ENCODE peak calls at places on chromosomes 3 and 15, in five cellular contexts. A is activated CD4-positive, alpha-beta T cell treated with anti-CD3 and anti-CD28 coated beads, Interleukin-2, amount 10 ng/mL, durations not matched to agents 7 days and 5 days; H is NCI-H1092; I is MV-4-11; X is Ammon's horn. D is an unnamed sample.

GRCh38 chr15:65927545-65927944 is 58.3 kb downstream of the RAB11A start:
- DNase-seq in A (no peak), H (no peak), I (no peak), X (no peak), D (no peak)

GRCh38 chr3:58333206-58334012 is 717 bp downstream of the PXK start:
- DNase-seq in A (peak; percentile 35), H (no peak), I (peak; percentile 10), X (peak; percentile 57), D (peak; percentile 45)

GRCh38 chr3:120402257-120402656 is 48.5 kb downstream of the FSTL1 start:
- DNase-seq in A (no peak), H (no peak), I (no peak), X (no peak), D (no peak)

GRCh38 chr15:83844742-83845141 is 190.8 kb downstream of the ADAMTSL3 start:
- DNase-seq in A (no peak), H (no peak), I (no peak), X (no peak), D (no peak)

GRCh38 chr15:36644156-36644896 is 64.9 kb downstream of the CDIN1 start:
- DNase-seq in A (no peak), H (no peak), I (no peak), X (no peak), D (no peak)

GRCh38 chr3:102329561-102329960 is 105.3 kb upstream of the ZPLD1 start:
- DNase-seq in A (no peak), H (no peak), I (no peak), X (no peak), D (no peak)

GRCh38 chr15:64443747-64444621 is 16.4 kb upstream of the ZNF609 start:
- DNase-seq in A (peak; percentile 13), H (no peak), I (no peak), X (no peak), D (no peak)

GRCh38 chr3:23740517-23741402 is 65.0 kb upstream of the UBE2E1 start:
- DNase-seq in A (peak; percentile 39), H (no peak), I (peak; percentile 35), X (no peak), D (no peak)

GRCh38 chr15:84402856-84403608 is 167.5 kb downstream of the GOLGA6L4 start:
- DNase-seq in A (no peak), H (no peak), I (no peak), X (no peak), D (no peak)

GRCh38 chr3:183315739-183316138 is 62.7 kb downstream of the B3GNT5 start:
- DNase-seq in A (no peak), H (no peak), I (no peak), X (no peak), D (no peak)

GRCh38 chr3:69386535-69387385 is 872 bp upstream of the FRMD4B start:
- DNase-seq in A (no peak), H (no peak), I (no peak), X (no peak), D (no peak)

GRCh38 chr15:33194704-33195261 is at the start of gene FMN1:
- DNase-seq in A (peak; percentile 92), H (peak; percentile 78), I (peak; percentile 84), X (peak; percentile 98), D (peak; percentile 93)

GRCh38 chr3:21294768-21295167 is 456.2 kb downstream of the ZNF385D start:
- DNase-seq in A (no peak), H (no peak), I (no peak), X (no peak), D (no peak)

GRCh38 chr15:40238927-40239591 is at the start of gene PAK6:
- DNase-seq in A (peak; percentile 22), H (no peak), I (peak; percentile 21), X (peak; percentile 41), D (peak; percentile 85)

GRCh38 chr15:96629501-96629900 is 299.0 kb downstream of the NR2F2 start:
- DNase-seq in A (no peak), H (no peak), I (no peak), X (peak; percentile 13), D (no peak)

GRCh38 chr3:16334909-16335308 is 69.9 kb downstream of the OXNAD1 start:
- DNase-seq in A (no peak), H (no peak), I (no peak), X (no peak), D (no peak)